ENCODE peak calls at places on chromosomes 13 and 19, in six cellular contexts. S, V, C, N, X and J are unnamed samples.

GRCh38 chr13:105572401-105572800 is 963.1 kb downstream of the EFNB2 start:
- DNase-seq in S (no peak), V (no peak), N (no peak), X (no peak), C (no peak), J (no peak)

GRCh38 chr13:39538826-39539555 is 64.0 kb downstream of the LHFPL6 start:
- DNase-seq in C (peak; percentile 81), S (no peak), N (no peak), V (no peak), X (no peak), J (no peak)

GRCh38 chr19:14381689-14382474 is 638 bp downstream of the ADGRE5 start:
- DNase-seq in V (peak; percentile 61), S (peak; percentile 54), X (peak; percentile 87), C (peak; percentile 20), N (peak; percentile 37), J (peak; percentile 53)

GRCh38 chr13:97810152-97810551 is 143.3 kb upstream of the IPO5 start:
- DNase-seq in V (no peak), C (peak; percentile 14), N (no peak), S (no peak), X (no peak), J (peak; percentile 6)

GRCh38 chr13:76620036-76620435 is 266.2 kb downstream of the KCTD12 start:
- DNase-seq in S (no peak), V (no peak), N (no peak), C (no peak), X (no peak), J (no peak)

GRCh38 chr19:16582486-16583261 is 10.5 kb upstream of the SLC35E1 start:
- DNase-seq in X (no peak), S (no peak), N (no peak), V (no peak), C (no peak), J (no peak)

GRCh38 chr19:34597596-34597995 is 79.4 kb downstream of the SCGB2B2 start:
- DNase-seq in C (no peak), X (no peak), S (no peak), N (no peak), V (no peak), J (no peak)

GRCh38 chr13:28475916-28476725 is 18.8 kb downstream of the FLT1 start:
- DNase-seq in N (no peak), V (no peak), S (no peak), X (no peak), C (peak; percentile 97), J (peak; percentile 94)

GRCh38 chr13:114077938-114078335 is 54.5 kb downstream of the RASA3 start:
- DNase-seq in S (peak; percentile 23), V (peak; percentile 84), C (peak; percentile 40), X (peak; percentile 63), N (no peak), J (peak; percentile 74)

GRCh38 chr13:67351114-67351513 is 121.0 kb upstream of the PCDH9 start:
- DNase-seq in X (no peak), N (no peak), S (no peak), V (no peak), C (no peak), J (no peak)

GRCh38 chr13:33284016-33284415 is 1.5 kb downstream of the STARD13 start:
- DNase-seq in V (no peak), S (no peak), C (peak; percentile 65), N (no peak), X (no peak), J (peak; percentile 48)

GRCh38 chr13:22210134-22210930 is 539.5 kb downstream of the FGF9 start:
- DNase-seq in S (no peak), X (no peak), V (no peak), C (no peak), N (no peak), J (no peak)

GRCh38 chr13:88042489-88042888 is 371.3 kb downstream of the SLITRK5 start:
- DNase-seq in S (no peak), N (no peak), V (no peak), C (no peak), X (no peak), J (peak; percentile 3)

GRCh38 chr13:75685239-75685697 is 49.1 kb downstream of the LMO7 start:
- DNase-seq in C (peak; percentile 91), S (peak; percentile 69), N (no peak), V (no peak), X (no peak), J (no peak)

GRCh38 chr13:98270819-98271218 is 93.8 kb upstream of the RNF113B start:
- DNase-seq in S (no peak), C (peak; percentile 17), N (no peak), V (no peak), X (no peak), J (no peak)

GRCh38 chr13:110507678-110508381 is 53.7 kb downstream of the RAB20 start:
- DNase-seq in X (no peak), C (no peak), V (no peak), N (peak; percentile 63), S (peak; percentile 79), J (no peak)

GRCh38 chr19:14439014-14439413 is 5.9 kb downstream of the PKN1 start:
- DNase-seq in C (no peak), V (no peak), S (no peak), N (no peak), X (no peak), J (no peak)

GRCh38 chr13:39820606-39821005 is 165.1 kb downstream of the COG6 start:
- DNase-seq in X (no peak), S (no peak), V (no peak), C (no peak), N (no peak), J (no peak)

DNA sequence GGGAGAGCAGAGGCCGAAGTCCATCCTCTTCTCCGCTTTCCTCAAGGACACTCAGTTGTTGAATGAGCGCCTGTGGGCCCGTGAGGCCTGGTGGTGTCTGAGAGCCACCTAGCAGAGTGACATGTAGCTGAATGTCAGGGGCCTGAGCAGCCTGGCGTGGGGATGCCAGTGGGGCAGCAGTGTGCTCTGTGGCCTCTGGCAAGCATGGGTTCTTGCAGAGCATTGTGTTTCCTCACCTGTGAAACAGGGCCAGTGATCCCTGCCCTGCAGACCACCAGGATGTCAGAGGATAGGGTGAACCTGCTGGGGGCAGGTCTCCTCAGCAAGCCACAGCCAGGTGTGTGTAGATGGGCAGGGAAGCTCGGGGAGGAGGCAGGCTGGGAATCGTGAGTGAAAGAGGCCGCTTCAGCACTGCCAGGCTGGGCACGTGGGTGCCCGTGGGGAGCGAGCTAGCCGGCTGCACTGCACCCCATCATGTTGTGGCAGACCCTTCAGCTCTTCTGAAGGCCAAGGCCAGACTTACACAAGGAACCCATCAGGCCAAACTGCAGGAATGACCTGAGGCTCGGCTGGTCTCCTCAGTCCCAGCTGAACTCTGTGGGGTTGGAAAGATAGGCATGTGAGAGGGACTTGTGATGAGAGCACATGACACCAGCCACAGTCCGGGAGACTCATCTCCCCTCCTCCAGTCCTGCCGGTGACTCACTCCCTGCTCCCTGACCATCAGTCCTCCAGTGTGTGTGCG is 5.0 kb downstream of the PPP1R37 start:
- DNase-seq in S (peak; percentile 68), C (peak; percentile 98), N (peak; percentile 29), X (no peak), V (peak; percentile 96), J (peak; percentile 90)
- H3K4me1 ChIP-seq in S (peaks cover 26% of the 10 kb centered on the region), C (peaks cover 41% of the 10 kb centered on the region), N (peaks cover 95% of the 10 kb centered on the region), X (peaks cover 9% of the 10 kb centered on the region), V (peaks cover 80% of the 10 kb centered on the region), J (peaks cover 23% of the 10 kb centered on the region)

GRCh38 chr19:47369923-47370625 is 21.0 kb downstream of the DHX34 start:
- DNase-seq in X (no peak), C (peak; percentile 74), S (no peak), N (no peak), V (peak; percentile 75), J (no peak)

GRCh38 chr19:47373246-47374240 is 24.4 kb downstream of the DHX34 start:
- DNase-seq in S (no peak), N (no peak), C (no peak), V (no peak), X (no peak), J (no peak)

GRCh38 chr19:47372603-47373002 is 23.5 kb downstream of the DHX34 start:
- DNase-seq in N (no peak), X (no peak), C (no peak), S (no peak), V (no peak), J (no peak)

GRCh38 chr19:47374876-47375693 is 26.0 kb downstream of the DHX34 start:
- DNase-seq in V (no peak), C (no peak), X (no peak), S (no peak), N (no peak), J (no peak)

DNA sequence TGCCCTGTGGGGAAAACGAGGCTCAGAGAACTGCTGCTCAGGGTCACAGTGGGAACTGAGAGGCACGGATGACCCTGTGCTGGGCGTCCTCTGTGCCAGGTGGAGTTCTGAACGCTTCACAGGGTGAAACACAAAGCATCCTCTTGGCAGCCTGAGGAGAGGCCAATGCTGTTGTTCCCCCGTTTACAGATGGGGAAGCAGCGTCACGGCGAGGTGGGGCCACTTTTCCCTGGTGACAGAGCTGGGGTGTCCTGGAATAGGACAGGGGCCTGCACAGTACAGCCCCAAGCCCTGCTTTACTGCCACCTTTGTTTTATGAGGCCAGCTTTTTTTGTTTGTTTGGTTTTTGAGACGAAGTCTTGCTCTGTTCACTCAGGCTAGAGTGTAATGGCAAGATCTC is 22.2 kb downstream of the DHX34 start:
- DNase-seq in V (no peak), X (no peak), C (no peak), S (no peak), N (no peak), J (no peak)
- H3K36me3 ChIP-seq in V (peaks cover 74% of the 10 kb centered on the region), X (peaks cover 76% of the 10 kb centered on the region), C (peaks cover 52% of the 10 kb centered on the region), S (peaks cover 2% of the 10 kb centered on the region), N (peaks cover 92% of the 10 kb centered on the region), J (peaks cover 45% of the 10 kb centered on the region)

DNA sequence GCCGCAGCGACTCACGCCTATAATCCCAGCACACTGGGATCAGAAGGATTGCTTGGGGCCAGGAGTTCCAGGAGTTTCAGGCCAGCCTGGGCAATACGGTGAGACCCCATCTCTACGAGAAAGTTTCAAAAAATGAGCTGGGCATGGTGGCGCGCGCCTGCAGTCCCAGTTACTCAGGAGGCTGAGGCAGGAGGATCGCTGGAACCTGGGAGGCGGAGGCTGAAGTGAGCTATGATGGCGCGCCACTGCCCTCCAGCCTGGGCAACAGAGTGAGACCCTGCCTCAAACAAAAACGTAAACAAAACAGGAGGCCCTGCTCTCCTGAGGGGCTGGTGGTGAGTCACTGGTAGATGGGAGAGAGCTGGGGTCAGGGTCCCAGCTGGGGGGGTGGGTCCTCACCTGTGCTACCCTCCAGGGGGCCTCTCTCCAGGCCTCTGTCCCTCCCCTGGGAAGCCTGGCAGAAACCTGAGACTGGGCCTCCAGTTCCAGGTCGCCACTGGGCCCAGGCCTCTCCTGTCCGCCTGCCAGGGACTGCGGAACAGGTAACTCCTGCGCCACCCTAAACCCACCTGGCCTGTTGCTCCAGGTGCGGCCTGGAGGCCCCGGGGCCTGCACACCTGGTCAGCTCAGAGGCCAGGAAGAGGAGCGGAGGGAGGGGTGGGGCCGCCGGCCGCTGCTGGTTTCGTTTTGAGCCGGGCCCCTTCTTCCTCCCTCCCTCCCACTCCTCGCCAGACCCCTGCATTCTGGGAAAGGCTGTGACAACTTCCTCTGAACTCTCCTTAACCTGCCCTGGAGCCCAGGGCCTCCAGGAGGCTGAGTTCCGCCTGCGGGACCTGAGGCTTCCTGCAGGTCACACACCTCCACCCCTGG is 17.2 kb upstream of the ZBTB7A start:
- DNase-seq in C (no peak), V (peak; percentile 60), X (no peak), N (no peak), S (peak; percentile 81), J (no peak)
- H3K4me1 ChIP-seq in C (peaks cover 2% of the 10 kb centered on the region), V (no peaks in the 10 kb centered on the region), X (no peaks in the 10 kb centered on the region), N (peaks cover 13% of the 10 kb centered on the region), S (peaks cover 19% of the 10 kb centered on the region), J (no peaks in the 10 kb centered on the region)

GRCh38 chr19:40084948-40085347 is 5.8 kb downstream of the ZNF780A start:
- DNase-seq in S (peak; percentile 67), X (no peak), N (no peak), C (no peak), V (no peak), J (peak; percentile 18)

GRCh38 chr19:40078377-40078776 is 12.4 kb downstream of the ZNF780A start:
- DNase-seq in X (no peak), V (no peak), N (no peak), C (no peak), S (no peak), J (no peak)

GRCh38 chr19:40080289-40080688 is 10.5 kb downstream of the ZNF780A start:
- DNase-seq in N (no peak), V (no peak), C (no peak), S (no peak), X (no peak), J (no peak)
- H3K36me3 ChIP-seq in N (peaks cover 98% of the 10 kb centered on the region), V (peaks cover 67% of the 10 kb centered on the region), C (peaks cover 37% of the 10 kb centered on the region), S (peaks cover 7% of the 10 kb centered on the region), X (peaks cover 71% of the 10 kb centered on the region), J (peaks cover 44% of the 10 kb centered on the region)